ENCODE peak calls at places on chromosome 22, in ten cellular contexts. One of them, this sample, is unnamed.

GRCh38 chr22:33909075-33909458 is 11.2 kb downstream of the LARGE1 start:
- DNase-seq in NCI-H187: no peak
- DNase-seq in right lobe of liver: no peak
- DNase-seq in activated T-helper 1 cell treated with anti-CD3 and anti-CD28 coated beads, Interleukin-12 subunit alpha, Interleukin-12 subunit beta, Interleukin-2, Interleukin-4 antibody, amounts not matched to agents 30 ng/mL and 10 ng/mL and 1 ng/mL, durations not matched to agents 14 hours and 24 hours and 36 hours: no peak
- DNase-seq in GM04503: no peak
- DNase-seq in AG09309: no peak
- DNase-seq in lung: no peak
- DNase-seq in NCI-H1092 treated with DMSO at 0.1 percent for 48 hours: no peak
- DNase-seq in K562: no peak
- DNase-seq in natural killer cell treated with Interleukin-12 subunit alpha and Interleukin-12 subunit beta and Interleukin-15 and Interleukin-18, amount 100 ng/mL, for 72 hours: no peak
- DNase-seq in this sample: no peak

GRCh38 chr22:50014655-50015401 is 2.3 kb upstream of the IL17REL start:
- DNase-seq in right lobe of liver: no peak
- DNase-seq in GM04503: no peak
- DNase-seq in NCI-H187: no peak
- DNase-seq in lung: no peak
- DNase-seq in K562: no peak
- DNase-seq in activated T-helper 1 cell treated with anti-CD3 and anti-CD28 coated beads, Interleukin-12 subunit alpha, Interleukin-12 subunit beta, Interleukin-2, Interleukin-4 antibody, amounts not matched to agents 30 ng/mL and 10 ng/mL and 1 ng/mL, durations not matched to agents 14 hours and 24 hours and 36 hours: no peak
- DNase-seq in NCI-H1092 treated with DMSO at 0.1 percent for 48 hours: no peak
- DNase-seq in natural killer cell treated with Interleukin-12 subunit alpha and Interleukin-12 subunit beta and Interleukin-15 and Interleukin-18, amount 100 ng/mL, for 72 hours: peak
- DNase-seq in AG09309: no peak
- DNase-seq in this sample: no peak

GRCh38 chr22:39437836-39438704 is 18.7 kb upstream of the MGAT3 start:
- DNase-seq in right lobe of liver: no peak
- DNase-seq in activated T-helper 1 cell treated with anti-CD3 and anti-CD28 coated beads, Interleukin-12 subunit alpha, Interleukin-12 subunit beta, Interleukin-2, Interleukin-4 antibody, amounts not matched to agents 30 ng/mL and 10 ng/mL and 1 ng/mL, durations not matched to agents 14 hours and 24 hours and 36 hours: no peak
- DNase-seq in NCI-H187: no peak
- DNase-seq in NCI-H1092 treated with DMSO at 0.1 percent for 48 hours: no peak
- DNase-seq in GM04503: no peak
- DNase-seq in AG09309: no peak
- DNase-seq in natural killer cell treated with Interleukin-12 subunit alpha and Interleukin-12 subunit beta and Interleukin-15 and Interleukin-18, amount 100 ng/mL, for 72 hours: no peak
- DNase-seq in K562: no peak
- DNase-seq in lung: no peak
- DNase-seq in this sample: no peak

GRCh38 chr22:38272373-38273134 is at the start of gene TMEM184B:
- DNase-seq in lung: peak
- DNase-seq in natural killer cell treated with Interleukin-12 subunit alpha and Interleukin-12 subunit beta and Interleukin-15 and Interleukin-18, amount 100 ng/mL, for 72 hours: peak
- DNase-seq in GM04503: no peak
- DNase-seq in right lobe of liver: peak
- DNase-seq in AG09309: no peak
- DNase-seq in K562: peak
- DNase-seq in NCI-H187: peak
- DNase-seq in NCI-H1092 treated with DMSO at 0.1 percent for 48 hours: peak
- DNase-seq in activated T-helper 1 cell treated with anti-CD3 and anti-CD28 coated beads, Interleukin-12 subunit alpha, Interleukin-12 subunit beta, Interleukin-2, Interleukin-4 antibody, amounts not matched to agents 30 ng/mL and 10 ng/mL and 1 ng/mL, durations not matched to agents 14 hours and 24 hours and 36 hours: peak
- DNase-seq in this sample: peak

GRCh38 chr22:35538801-35539321 is 1.8 kb upstream of the RASD2 start:
- DNase-seq in NCI-H1092 treated with DMSO at 0.1 percent for 48 hours: no peak
- DNase-seq in K562: peak
- DNase-seq in activated T-helper 1 cell treated with anti-CD3 and anti-CD28 coated beads, Interleukin-12 subunit alpha, Interleukin-12 subunit beta, Interleukin-2, Interleukin-4 antibody, amounts not matched to agents 30 ng/mL and 10 ng/mL and 1 ng/mL, durations not matched to agents 14 hours and 24 hours and 36 hours: no peak
- DNase-seq in NCI-H187: peak
- DNase-seq in right lobe of liver: peak
- DNase-seq in GM04503: no peak
- DNase-seq in AG09309: no peak
- DNase-seq in natural killer cell treated with Interleukin-12 subunit alpha and Interleukin-12 subunit beta and Interleukin-15 and Interleukin-18, amount 100 ng/mL, for 72 hours: no peak
- DNase-seq in lung: no peak
- DNase-seq in this sample: peak

GRCh38 chr22:31829505-31829904 is 75.7 kb downstream of the DEPDC5 start:
- DNase-seq in NCI-H187: no peak
- DNase-seq in right lobe of liver: no peak
- DNase-seq in activated T-helper 1 cell treated with anti-CD3 and anti-CD28 coated beads, Interleukin-12 subunit alpha, Interleukin-12 subunit beta, Interleukin-2, Interleukin-4 antibody, amounts not matched to agents 30 ng/mL and 10 ng/mL and 1 ng/mL, durations not matched to agents 14 hours and 24 hours and 36 hours: peak
- DNase-seq in GM04503: peak
- DNase-seq in natural killer cell treated with Interleukin-12 subunit alpha and Interleukin-12 subunit beta and Interleukin-15 and Interleukin-18, amount 100 ng/mL, for 72 hours: no peak
- DNase-seq in NCI-H1092 treated with DMSO at 0.1 percent for 48 hours: peak
- DNase-seq in AG09309: peak
- DNase-seq in K562: peak
- DNase-seq in lung: no peak
- DNase-seq in this sample: no peak

GRCh38 chr22:26109686-26110315 is 59.5 kb upstream of the SEZ6L start:
- DNase-seq in lung: no peak
- DNase-seq in activated T-helper 1 cell treated with anti-CD3 and anti-CD28 coated beads, Interleukin-12 subunit alpha, Interleukin-12 subunit beta, Interleukin-2, Interleukin-4 antibody, amounts not matched to agents 30 ng/mL and 10 ng/mL and 1 ng/mL, durations not matched to agents 14 hours and 24 hours and 36 hours: no peak
- DNase-seq in NCI-H1092 treated with DMSO at 0.1 percent for 48 hours: no peak
- DNase-seq in right lobe of liver: no peak
- DNase-seq in GM04503: no peak
- DNase-seq in NCI-H187: no peak
- DNase-seq in K562: no peak
- DNase-seq in natural killer cell treated with Interleukin-12 subunit alpha and Interleukin-12 subunit beta and Interleukin-15 and Interleukin-18, amount 100 ng/mL, for 72 hours: no peak
- DNase-seq in AG09309: no peak
- DNase-seq in this sample: no peak

GRCh38 chr22:45159652-45160462 is 3.9 kb upstream of the NUP50 start:
- DNase-seq in AG09309: no peak
- DNase-seq in natural killer cell treated with Interleukin-12 subunit alpha and Interleukin-12 subunit beta and Interleukin-15 and Interleukin-18, amount 100 ng/mL, for 72 hours: no peak
- DNase-seq in GM04503: no peak
- DNase-seq in NCI-H187: no peak
- DNase-seq in right lobe of liver: no peak
- DNase-seq in NCI-H1092 treated with DMSO at 0.1 percent for 48 hours: no peak
- DNase-seq in lung: no peak
- DNase-seq in activated T-helper 1 cell treated with anti-CD3 and anti-CD28 coated beads, Interleukin-12 subunit alpha, Interleukin-12 subunit beta, Interleukin-2, Interleukin-4 antibody, amounts not matched to agents 30 ng/mL and 10 ng/mL and 1 ng/mL, durations not matched to agents 14 hours and 24 hours and 36 hours: no peak
- DNase-seq in K562: peak
- DNase-seq in this sample: peak

GRCh38 chr22:23233746-23234408 is 53.6 kb downstream of the BCR start:
- DNase-seq in natural killer cell treated with Interleukin-12 subunit alpha and Interleukin-12 subunit beta and Interleukin-15 and Interleukin-18, amount 100 ng/mL, for 72 hours: no peak
- DNase-seq in NCI-H187: no peak
- DNase-seq in GM04503: no peak
- DNase-seq in AG09309: no peak
- DNase-seq in right lobe of liver: no peak
- DNase-seq in lung: no peak
- DNase-seq in K562: no peak
- DNase-seq in NCI-H1092 treated with DMSO at 0.1 percent for 48 hours: no peak
- DNase-seq in activated T-helper 1 cell treated with anti-CD3 and anti-CD28 coated beads, Interleukin-12 subunit alpha, Interleukin-12 subunit beta, Interleukin-2, Interleukin-4 antibody, amounts not matched to agents 30 ng/mL and 10 ng/mL and 1 ng/mL, durations not matched to agents 14 hours and 24 hours and 36 hours: no peak
- DNase-seq in this sample: no peak

GRCh38 chr22:47158457-47158856 is 396.0 kb downstream of the TBC1D22A start:
- DNase-seq in NCI-H187: no peak
- DNase-seq in GM04503: no peak
- DNase-seq in natural killer cell treated with Interleukin-12 subunit alpha and Interleukin-12 subunit beta and Interleukin-15 and Interleukin-18, amount 100 ng/mL, for 72 hours: no peak
- DNase-seq in right lobe of liver: no peak
- DNase-seq in lung: no peak
- DNase-seq in activated T-helper 1 cell treated with anti-CD3 and anti-CD28 coated beads, Interleukin-12 subunit alpha, Interleukin-12 subunit beta, Interleukin-2, Interleukin-4 antibody, amounts not matched to agents 30 ng/mL and 10 ng/mL and 1 ng/mL, durations not matched to agents 14 hours and 24 hours and 36 hours: no peak
- DNase-seq in AG09309: no peak
- DNase-seq in K562: no peak
- DNase-seq in NCI-H1092 treated with DMSO at 0.1 percent for 48 hours: no peak
- DNase-seq in this sample: no peak

GRCh38 chr22:46956498-46957215 is 194.2 kb downstream of the TBC1D22A start:
- DNase-seq in right lobe of liver: peak
- DNase-seq in NCI-H187: no peak
- DNase-seq in lung: no peak
- DNase-seq in AG09309: no peak
- DNase-seq in NCI-H1092 treated with DMSO at 0.1 percent for 48 hours: no peak
- DNase-seq in natural killer cell treated with Interleukin-12 subunit alpha and Interleukin-12 subunit beta and Interleukin-15 and Interleukin-18, amount 100 ng/mL, for 72 hours: no peak
- DNase-seq in activated T-helper 1 cell treated with anti-CD3 and anti-CD28 coated beads, Interleukin-12 subunit alpha, Interleukin-12 subunit beta, Interleukin-2, Interleukin-4 antibody, amounts not matched to agents 30 ng/mL and 10 ng/mL and 1 ng/mL, durations not matched to agents 14 hours and 24 hours and 36 hours: no peak
- DNase-seq in GM04503: no peak
- DNase-seq in K562: no peak
- DNase-seq in this sample: no peak

GRCh38 chr22:25853501-25853900 is 111.5 kb downstream of the MYO18B start:
- DNase-seq in lung: no peak
- DNase-seq in NCI-H187: no peak
- DNase-seq in AG09309: no peak
- DNase-seq in GM04503: no peak
- DNase-seq in natural killer cell treated with Interleukin-12 subunit alpha and Interleukin-12 subunit beta and Interleukin-15 and Interleukin-18, amount 100 ng/mL, for 72 hours: peak
- DNase-seq in NCI-H1092 treated with DMSO at 0.1 percent for 48 hours: no peak
- DNase-seq in K562: peak
- DNase-seq in activated T-helper 1 cell treated with anti-CD3 and anti-CD28 coated beads, Interleukin-12 subunit alpha, Interleukin-12 subunit beta, Interleukin-2, Interleukin-4 antibody, amounts not matched to agents 30 ng/mL and 10 ng/mL and 1 ng/mL, durations not matched to agents 14 hours and 24 hours and 36 hours: no peak
- DNase-seq in right lobe of liver: no peak
- DNase-seq in this sample: no peak

GRCh38 chr22:48380016-48380665 is 1447.5 kb downstream of the BRD1 start:
- DNase-seq in NCI-H1092 treated with DMSO at 0.1 percent for 48 hours: no peak
- DNase-seq in natural killer cell treated with Interleukin-12 subunit alpha and Interleukin-12 subunit beta and Interleukin-15 and Interleukin-18, amount 100 ng/mL, for 72 hours: no peak
- DNase-seq in K562: no peak
- DNase-seq in AG09309: no peak
- DNase-seq in GM04503: no peak
- DNase-seq in lung: no peak
- DNase-seq in NCI-H187: no peak
- DNase-seq in activated T-helper 1 cell treated with anti-CD3 and anti-CD28 coated beads, Interleukin-12 subunit alpha, Interleukin-12 subunit beta, Interleukin-2, Interleukin-4 antibody, amounts not matched to agents 30 ng/mL and 10 ng/mL and 1 ng/mL, durations not matched to agents 14 hours and 24 hours and 36 hours: no peak
- DNase-seq in right lobe of liver: peak
- DNase-seq in this sample: no peak

GRCh38 chr22:22952531-22953295 is 65.1 kb downstream of the IGLL5 start:
- DNase-seq in NCI-H1092 treated with DMSO at 0.1 percent for 48 hours: no peak
- DNase-seq in K562: no peak
- DNase-seq in NCI-H187: no peak
- DNase-seq in activated T-helper 1 cell treated with anti-CD3 and anti-CD28 coated beads, Interleukin-12 subunit alpha, Interleukin-12 subunit beta, Interleukin-2, Interleukin-4 antibody, amounts not matched to agents 30 ng/mL and 10 ng/mL and 1 ng/mL, durations not matched to agents 14 hours and 24 hours and 36 hours: no peak
- DNase-seq in GM04503: no peak
- DNase-seq in AG09309: no peak
- DNase-seq in natural killer cell treated with Interleukin-12 subunit alpha and Interleukin-12 subunit beta and Interleukin-15 and Interleukin-18, amount 100 ng/mL, for 72 hours: no peak
- DNase-seq in right lobe of liver: no peak
- DNase-seq in lung: no peak
- DNase-seq in this sample: no peak

GRCh38 chr22:47201996-47202818 is 439.8 kb downstream of the TBC1D22A start:
- DNase-seq in lung: no peak
- DNase-seq in activated T-helper 1 cell treated with anti-CD3 and anti-CD28 coated beads, Interleukin-12 subunit alpha, Interleukin-12 subunit beta, Interleukin-2, Interleukin-4 antibody, amounts not matched to agents 30 ng/mL and 10 ng/mL and 1 ng/mL, durations not matched to agents 14 hours and 24 hours and 36 hours: no peak
- DNase-seq in AG09309: no peak
- DNase-seq in GM04503: no peak
- DNase-seq in NCI-H1092 treated with DMSO at 0.1 percent for 48 hours: no peak
- DNase-seq in K562: no peak
- DNase-seq in NCI-H187: no peak
- DNase-seq in natural killer cell treated with Interleukin-12 subunit alpha and Interleukin-12 subunit beta and Interleukin-15 and Interleukin-18, amount 100 ng/mL, for 72 hours: peak
- DNase-seq in right lobe of liver: peak
- DNase-seq in this sample: peak

GRCh38 chr22:43742551-43742950 is 69.6 kb downstream of the EFCAB6 start:
- DNase-seq in AG09309: no peak
- DNase-seq in NCI-H1092 treated with DMSO at 0.1 percent for 48 hours: no peak
- DNase-seq in NCI-H187: no peak
- DNase-seq in right lobe of liver: no peak
- DNase-seq in K562: no peak
- DNase-seq in activated T-helper 1 cell treated with anti-CD3 and anti-CD28 coated beads, Interleukin-12 subunit alpha, Interleukin-12 subunit beta, Interleukin-2, Interleukin-4 antibody, amounts not matched to agents 30 ng/mL and 10 ng/mL and 1 ng/mL, durations not matched to agents 14 hours and 24 hours and 36 hours: no peak
- DNase-seq in natural killer cell treated with Interleukin-12 subunit alpha and Interleukin-12 subunit beta and Interleukin-15 and Interleukin-18, amount 100 ng/mL, for 72 hours: no peak
- DNase-seq in GM04503: no peak
- DNase-seq in lung: no peak
- DNase-seq in this sample: no peak